ENCODE peak calls at places on chromosomes 13 and 19, in four cellular contexts. C, I, Y and D are unnamed samples.

GRCh38 chr19:28494466-28494865 is 718.5 kb downstream of the UQCRFS1 start:
- DNase-seq in I (no peak), C (no peak), Y (no peak), D (no peak)

GRCh38 chr19:1945899-1946298 is 4.9 kb downstream of the CSNK1G2 start:
- DNase-seq in Y (peak), C (no peak), I (peak), D (peak)

GRCh38 chr19:7705387-7706187 is 3.7 kb upstream of the FCER2 start:
- DNase-seq in C (no peak), Y (peak), I (peak), D (no peak)

GRCh38 chr19:49560358-49560900 is 19.9 kb downstream of the NOSIP start:
- DNase-seq in Y (peak), I (no peak), C (no peak), D (no peak)

GRCh38 chr19:28881616-28882015 is 331.3 kb downstream of the UQCRFS1 start:
- DNase-seq in I (no peak), C (no peak), Y (no peak), D (no peak)

GRCh38 chr19:15563325-15563794 is 51.7 kb upstream of the CYP4F8 start:
- DNase-seq in C (no peak), I (no peak), Y (peak), D (no peak)

GRCh38 chr19:2113436-2114211 is 16.9 kb downstream of the IZUMO4 start:
- DNase-seq in Y (no peak), C (no peak), I (no peak), D (no peak)

GRCh38 chr13:35716186-35716585 is 239.7 kb upstream of the MAB21L1 start:
- DNase-seq in Y (no peak), C (no peak), I (peak), D (no peak)

GRCh38 chr19:13133241-13133870 is 15.3 kb downstream of the NACC1 start:
- DNase-seq in C (no peak), I (no peak), Y (no peak), D (no peak)

GRCh38 chr13:21348771-21349170 is 110.3 kb downstream of the ZDHHC20 start:
- DNase-seq in Y (no peak), I (no peak), C (no peak), D (no peak)

GRCh38 chr19:18789883-18790565 is 1.1 kb downstream of the COMP start:
- DNase-seq in I (no peak), C (no peak), Y (peak), D (peak)

GRCh38 chr19:17448190-17448967 is at the start of gene TMEM221:
- DNase-seq in C (no peak), I (no peak), Y (peak), D (no peak)
- TF ChIP-seq CTCF in C (no peak), I (no peak), Y (peak), D (peak)

GRCh38 chr13:108195146-108195545 is 20.2 kb downstream of the LIG4 start:
- DNase-seq in Y (no peak), I (no peak), C (no peak), D (no peak)
- TF ChIP-seq CTCF in Y (no peak), I (no peak), C (no peak), D (no peak)

GRCh38 chr13:43019811-43020210 is 3.6 kb upstream of the DNAJC15 start:
- DNase-seq in Y (no peak), C (no peak), I (no peak), D (no peak)

GRCh38 chr13:43020794-43021193 is 2.6 kb upstream of the DNAJC15 start:
- DNase-seq in C (no peak), Y (no peak), I (no peak), D (no peak)

GRCh38 chr13:43026262-43026661 is 2.9 kb downstream of the DNAJC15 start:
- DNase-seq in Y (no peak), C (no peak), I (no peak), D (no peak)

GRCh38 chr13:43021926-43022670 is 1.3 kb upstream of the DNAJC15 start:
- DNase-seq in C (no peak), I (no peak), Y (no peak), D (no peak)

GRCh38 chr13:43023244-43023931 is at the start of gene DNAJC15:
- DNase-seq in C (peak), I (peak), Y (peak), D (peak)
- TF ChIP-seq CTCF in C (no peak), I (no peak), Y (no peak), D (peak)

GRCh38 chr19:45166723-45167252 is 6.0 kb upstream of the NKPD1 start:
- DNase-seq in C (no peak), Y (no peak), I (no peak), D (no peak)

GRCh38 chr19:45163751-45164150 is 3.0 kb upstream of the NKPD1 start:
- DNase-seq in I (no peak), Y (no peak), C (no peak), D (no peak)

GRCh38 chr19:45163156-45163555 is 2.4 kb upstream of the NKPD1 start:
- DNase-seq in I (no peak), C (no peak), Y (no peak), D (no peak)

GRCh38 chr19:45162464-45163143 is 1.8 kb upstream of the NKPD1 start:
- DNase-seq in C (no peak), I (no peak), Y (no peak), D (no peak)

DNA sequence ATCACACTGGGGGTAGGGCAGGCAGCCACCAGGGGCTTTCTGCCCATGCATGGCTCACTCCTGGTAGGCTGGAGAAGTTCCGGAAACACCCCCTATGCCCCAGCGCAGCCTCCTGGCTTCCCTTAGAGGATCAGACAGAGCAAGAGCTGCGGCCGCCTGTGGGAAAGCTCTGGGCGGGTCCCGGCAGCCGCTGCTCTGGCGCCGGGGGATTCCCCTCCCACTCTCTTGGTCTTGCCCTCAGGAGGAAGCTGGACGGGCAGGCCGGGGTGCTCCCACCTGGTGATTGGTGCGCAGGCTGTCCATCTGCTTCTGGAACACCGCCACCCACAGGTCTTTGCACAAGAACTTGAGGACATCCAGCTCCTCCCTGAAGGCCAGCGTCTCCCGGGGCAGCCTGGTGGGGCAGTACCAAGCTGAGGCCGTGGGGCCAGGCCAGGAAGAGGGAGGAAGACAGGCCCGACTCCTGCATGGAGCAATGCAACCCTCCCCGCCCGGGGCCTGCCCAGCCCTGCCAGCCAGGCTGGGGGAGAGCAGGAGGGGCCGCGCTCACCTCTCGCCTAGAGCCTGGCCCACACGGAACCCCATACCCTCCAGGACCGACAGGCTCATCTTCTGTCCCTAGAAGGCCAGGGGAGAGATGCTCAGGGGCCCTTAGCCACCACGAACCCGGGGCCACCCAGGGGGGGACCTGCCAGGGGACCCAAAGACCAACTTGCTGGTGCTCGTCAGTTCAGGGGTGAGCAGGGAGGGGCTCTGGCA is 4.0 kb upstream of the NKPD1 start:
- DNase-seq in I (peak), C (no peak), Y (peak), D (no peak)
- TF ChIP-seq CTCF in I (no peak), C (no peak), Y (no peak), D (no peak)

DNA sequence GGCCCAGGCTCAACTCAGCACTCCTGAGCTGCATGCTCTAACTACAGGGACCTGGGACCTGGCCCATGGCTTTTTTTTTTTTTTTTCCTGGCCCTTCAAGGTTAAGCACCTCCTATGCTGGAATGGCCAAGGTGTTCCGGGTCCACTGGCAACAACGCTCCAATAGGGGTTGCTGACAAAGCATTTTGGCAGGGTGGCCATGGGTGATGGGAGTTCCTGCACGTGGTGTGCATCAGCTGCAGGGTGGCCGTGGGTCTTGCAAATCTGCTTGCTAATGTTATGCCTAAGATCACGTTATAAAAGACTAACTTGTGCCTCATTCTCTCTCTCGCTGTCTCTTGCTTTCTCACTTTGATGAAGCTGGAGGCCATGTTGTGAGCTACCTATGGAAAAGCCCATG is 5.8 kb upstream of the SIGLEC7 start:
- DNase-seq in C (no peak), Y (no peak), I (no peak), D (no peak)
- TF ChIP-seq CTCF in C (no peak), Y (no peak), I (no peak), D (no peak)

GRCh38 chr13:26660185-26660584 is 100.4 kb downstream of the GPR12 start:
- DNase-seq in C (no peak), I (no peak), Y (no peak), D (no peak)
- TF ChIP-seq CTCF in C (no peak), I (no peak), Y (no peak), D (no peak)

GRCh38 chr19:38676023-38676877 is 28.8 kb downstream of the ACTN4 start:
- DNase-seq in Y (no peak), I (no peak), C (no peak), D (no peak)
- TF ChIP-seq CTCF in Y (no peak), I (no peak), C (no peak), D (no peak)

GRCh38 chr19:58398545-58398944 is 3.1 kb downstream of the RNF225 start:
- DNase-seq in I (no peak), Y (no peak), C (no peak), D (no peak)

GRCh38 chr19:58399903-58400637 is 4.6 kb downstream of the RNF225 start:
- DNase-seq in C (peak), I (no peak), Y (no peak), D (no peak)

GRCh38 chr19:58401825-58402433 is 6.5 kb downstream of the RNF225 start:
- DNase-seq in C (no peak), Y (no peak), I (no peak), D (no peak)

GRCh38 chr19:58400638-58400915 is 5.1 kb downstream of the RNF225 start:
- DNase-seq in Y (no peak), C (no peak), I (no peak), D (no peak)

DNA sequence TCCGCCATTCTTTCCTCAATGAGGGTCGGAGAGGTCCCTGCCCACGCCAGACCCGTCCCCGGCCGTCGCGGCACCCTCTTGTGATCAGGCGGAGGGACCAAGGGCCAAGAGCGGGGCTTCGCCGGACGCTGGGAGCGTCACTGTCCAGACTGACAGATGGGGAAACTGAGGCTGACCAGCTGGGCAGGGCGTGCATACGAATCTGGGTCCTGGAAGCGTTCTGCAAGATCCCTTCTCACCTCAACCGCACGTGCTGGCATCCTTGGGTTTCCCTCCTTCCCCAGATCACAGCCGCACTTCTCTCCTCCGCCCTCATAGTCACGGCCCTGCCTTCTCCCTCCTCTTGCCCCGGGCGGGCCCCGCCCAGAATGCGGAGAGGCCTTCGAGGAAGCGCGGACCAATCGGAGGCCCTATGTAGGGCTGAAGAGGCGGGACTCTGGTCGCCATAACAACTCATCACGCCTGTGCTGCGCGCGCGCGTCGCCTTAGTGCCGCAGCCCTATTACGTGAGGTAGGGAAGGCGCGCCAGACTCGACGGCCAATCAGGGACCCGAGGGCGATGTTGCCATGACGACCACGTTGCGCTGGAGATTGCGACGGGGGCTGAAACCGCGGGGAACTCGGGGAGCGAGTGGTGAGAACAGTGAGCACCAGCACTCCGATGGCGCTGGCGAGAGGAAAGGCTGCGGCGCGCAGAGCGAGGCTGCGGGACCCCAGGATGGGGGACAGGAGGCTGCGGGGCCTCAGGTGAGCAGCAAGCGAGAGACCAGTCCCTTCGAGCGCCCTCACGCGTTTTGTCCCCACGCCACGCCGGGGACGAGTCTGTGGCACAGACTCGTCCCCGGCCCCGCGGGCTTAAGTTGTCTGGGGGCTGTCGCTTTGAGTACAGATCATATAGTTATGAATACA is 5.7 kb downstream of the RNF225 start:
- DNase-seq in C (peak), I (peak), Y (peak), D (peak)
- TF ChIP-seq CTCF in C (no peak), I (no peak), Y (no peak), D (no peak)

GRCh38 chr13:87680298-87680697 is 9.1 kb downstream of the SLITRK5 start:
- DNase-seq in I (no peak), C (no peak), Y (peak), D (no peak)
- TF ChIP-seq CTCF in I (no peak), C (no peak), Y (no peak), D (peak)

DNA sequence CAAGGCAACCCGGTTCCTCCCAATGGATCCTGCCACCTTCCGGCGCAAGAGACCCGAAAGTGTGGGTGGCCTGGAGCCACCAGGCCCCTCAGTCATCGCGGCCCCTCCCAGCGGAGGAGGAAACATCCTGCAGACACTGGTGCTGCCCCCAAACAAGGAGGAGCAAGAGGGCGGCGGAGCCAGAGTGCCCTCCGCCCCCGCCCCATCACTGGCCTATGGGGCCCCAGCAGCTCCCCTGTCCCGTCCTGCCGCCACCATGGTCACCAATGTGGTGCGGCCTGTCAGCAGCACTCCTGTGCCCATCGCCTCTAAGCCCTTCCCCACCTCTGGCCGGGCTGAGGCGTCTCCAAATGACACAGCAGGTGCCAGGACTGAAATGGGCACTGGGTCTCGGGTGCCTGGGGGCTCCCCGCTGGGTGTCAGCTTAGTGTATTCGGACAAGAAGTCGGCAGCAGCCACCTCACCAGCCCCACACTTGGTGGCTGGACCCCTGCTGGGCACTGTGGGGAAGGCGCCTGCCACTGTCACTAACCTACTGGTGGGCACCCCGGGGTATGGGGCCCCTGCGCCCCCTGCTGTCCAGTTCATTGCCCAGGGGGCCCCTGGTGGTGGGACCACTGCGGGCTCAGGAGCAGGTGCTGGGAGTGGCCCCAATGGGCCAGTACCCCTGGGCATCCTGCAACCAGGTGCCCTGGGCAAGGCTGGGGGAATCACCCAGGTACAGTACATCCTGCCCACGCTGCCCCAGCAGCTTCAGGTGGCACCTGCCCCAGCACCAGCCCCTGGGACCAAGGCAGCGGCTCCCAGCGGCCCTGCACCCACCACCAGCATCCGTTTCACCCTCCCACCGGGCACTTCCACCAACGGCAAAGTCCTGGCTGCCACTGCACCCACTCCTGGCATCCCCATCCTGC is 11.2 kb upstream of the PRR19 start:
- DNase-seq in Y (no peak), I (no peak), C (no peak), D (no peak)
- TF ChIP-seq CTCF in Y (peak), I (no peak), C (peak), D (peak)